ENCODE peak calls at places on chromosomes 3 and 15, in nine cellular contexts. One of them, this sample, is unnamed.

GRCh38 chr3:1439395-1439794 is 346.6 kb downstream of the CNTN6 start:
- DNase-seq in cardiac muscle cell: no peak
- DNase-seq in IMR-90: no peak
- DNase-seq in WTC11: no peak
- DNase-seq in H1: peak; percentile 13
- DNase-seq in GM13976: no peak
- DNase-seq in PC-9: no peak
- DNase-seq in transverse colon: peak; percentile 35
- DNase-seq in AG10803: no peak
- DNase-seq in this sample: no peak

GRCh38 chr3:88005066-88005465 is 53.7 kb downstream of the CGGBP1 start:
- DNase-seq in PC-9: no peak
- DNase-seq in transverse colon: no peak
- DNase-seq in cardiac muscle cell: peak; percentile 55
- DNase-seq in WTC11: no peak
- DNase-seq in AG10803: peak; percentile 41
- DNase-seq in IMR-90: peak; percentile 14
- DNase-seq in GM13976: peak; percentile 35
- DNase-seq in H1: no peak
- DNase-seq in this sample: no peak

GRCh38 chr3:3191675-3192480 is 12.4 kb upstream of the CRBN start:
- DNase-seq in AG10803: no peak
- DNase-seq in H1: no peak
- DNase-seq in PC-9: no peak
- DNase-seq in WTC11: no peak
- DNase-seq in cardiac muscle cell: peak; percentile 48
- DNase-seq in IMR-90: no peak
- DNase-seq in transverse colon: no peak
- DNase-seq in GM13976: no peak
- DNase-seq in this sample: no peak

GRCh38 chr3:114595521-114596028 is 301.7 kb downstream of the TIGIT start:
- DNase-seq in H1: no peak
- DNase-seq in WTC11: no peak
- DNase-seq in PC-9: no peak
- DNase-seq in cardiac muscle cell: no peak
- DNase-seq in transverse colon: no peak
- DNase-seq in AG10803: no peak
- DNase-seq in GM13976: no peak
- DNase-seq in IMR-90: peak; percentile 24
- DNase-seq in this sample: no peak

GRCh38 chr3:33807190-33807589 is 8.8 kb downstream of the PDCD6IP start:
- DNase-seq in H1: no peak
- DNase-seq in IMR-90: no peak
- DNase-seq in transverse colon: peak; percentile 75
- DNase-seq in cardiac muscle cell: no peak
- DNase-seq in WTC11: no peak
- DNase-seq in PC-9: no peak
- DNase-seq in AG10803: no peak
- DNase-seq in GM13976: no peak
- DNase-seq in this sample: no peak

GRCh38 chr3:111246967-111247760 is 175.5 kb downstream of the NECTIN3 start:
- DNase-seq in GM13976: no peak
- DNase-seq in PC-9: peak; percentile 64
- DNase-seq in AG10803: peak; percentile 85
- DNase-seq in cardiac muscle cell: peak; percentile 42
- DNase-seq in IMR-90: peak; percentile 91
- DNase-seq in WTC11: no peak
- DNase-seq in H1: no peak
- DNase-seq in transverse colon: no peak
- DNase-seq in this sample: no peak

GRCh38 chr15:74136584-74137543 is 6.5 kb downstream of the ISLR2 start:
- DNase-seq in cardiac muscle cell: peak; percentile 59
- DNase-seq in GM13976: no peak
- DNase-seq in WTC11: no peak
- DNase-seq in H1: no peak
- DNase-seq in IMR-90: no peak
- DNase-seq in transverse colon: no peak
- DNase-seq in AG10803: peak; percentile 13
- DNase-seq in PC-9: no peak
- DNase-seq in this sample: no peak

GRCh38 chr15:90376789-90377188 is 11.3 kb upstream of the IQGAP1 start:
- DNase-seq in H1: no peak
- DNase-seq in GM13976: no peak
- DNase-seq in transverse colon: peak; percentile 42
- DNase-seq in cardiac muscle cell: no peak
- DNase-seq in WTC11: no peak
- DNase-seq in IMR-90: no peak
- DNase-seq in AG10803: no peak
- DNase-seq in PC-9: no peak
- DNase-seq in this sample: no peak

GRCh38 chr15:65666257-65666656 is 44.5 kb downstream of the SLC24A1 start:
- DNase-seq in PC-9: no peak
- DNase-seq in WTC11: no peak
- DNase-seq in IMR-90: peak; percentile 88
- DNase-seq in H1: no peak
- DNase-seq in AG10803: peak; percentile 70
- DNase-seq in GM13976: no peak
- DNase-seq in cardiac muscle cell: peak; percentile 40
- DNase-seq in transverse colon: no peak
- DNase-seq in this sample: no peak

GRCh38 chr3:163018664-163019063 is 1522.1 kb downstream of the OTOL1 start:
- DNase-seq in IMR-90: no peak
- DNase-seq in cardiac muscle cell: no peak
- DNase-seq in H1: no peak
- DNase-seq in PC-9: no peak
- DNase-seq in transverse colon: no peak
- DNase-seq in WTC11: no peak
- DNase-seq in AG10803: no peak
- DNase-seq in GM13976: no peak
- DNase-seq in this sample: no peak

GRCh38 chr3:195467641-195468390 is 25.0 kb upstream of the ACAP2 start:
- DNase-seq in H1: no peak
- DNase-seq in GM13976: no peak
- DNase-seq in WTC11: no peak
- DNase-seq in PC-9: no peak
- DNase-seq in cardiac muscle cell: peak; percentile 44
- DNase-seq in IMR-90: peak; percentile 59
- DNase-seq in AG10803: peak; percentile 60
- DNase-seq in transverse colon: no peak
- DNase-seq in this sample: no peak

GRCh38 chr3:126180477-126181397 is at the start of gene ALDH1L1:
- DNase-seq in AG10803: peak; percentile 3
- DNase-seq in transverse colon: peak; percentile 57
- DNase-seq in PC-9: peak; percentile 90
- DNase-seq in cardiac muscle cell: peak; percentile 93
- DNase-seq in H1: peak; percentile 34
- DNase-seq in IMR-90: peak; percentile 6
- DNase-seq in GM13976: no peak
- DNase-seq in WTC11: peak; percentile 77
- DNase-seq in this sample: peak; percentile 22

GRCh38 chr3:43770426-43771103 is 79.8 kb downstream of the ABHD5 start:
- DNase-seq in GM13976: no peak
- DNase-seq in PC-9: peak; percentile 87
- DNase-seq in cardiac muscle cell: peak; percentile 41
- DNase-seq in WTC11: no peak
- DNase-seq in transverse colon: peak; percentile 69
- DNase-seq in H1: no peak
- DNase-seq in AG10803: peak; percentile 32
- DNase-seq in IMR-90: no peak
- DNase-seq in this sample: no peak

GRCh38 chr3:112579697-112580096 is 17.9 kb downstream of the SLC35A5 start:
- DNase-seq in cardiac muscle cell: no peak
- DNase-seq in PC-9: no peak
- DNase-seq in transverse colon: no peak
- DNase-seq in AG10803: peak; percentile 84
- DNase-seq in IMR-90: peak; percentile 20
- DNase-seq in H1: no peak
- DNase-seq in GM13976: no peak
- DNase-seq in WTC11: no peak
- DNase-seq in this sample: no peak

GRCh38 chr3:71681224-71681668 is 44.0 kb downstream of the EIF4E3 start:
- DNase-seq in WTC11: peak; percentile 66
- DNase-seq in GM13976: no peak
- DNase-seq in cardiac muscle cell: peak; percentile 89
- DNase-seq in PC-9: peak; percentile 20
- DNase-seq in IMR-90: peak; percentile 83
- DNase-seq in H1: no peak
- DNase-seq in AG10803: peak; percentile 82
- DNase-seq in transverse colon: peak; percentile 63
- DNase-seq in this sample: no peak

GRCh38 chr3:162262145-162262544 is 765.5 kb downstream of the OTOL1 start:
- DNase-seq in transverse colon: no peak
- DNase-seq in GM13976: no peak
- DNase-seq in WTC11: no peak
- DNase-seq in cardiac muscle cell: no peak
- DNase-seq in H1: no peak
- DNase-seq in PC-9: no peak
- DNase-seq in AG10803: no peak
- DNase-seq in IMR-90: peak; percentile 38
- DNase-seq in this sample: no peak

GRCh38 chr15:50881121-50882048 is 27.1 kb upstream of the AP4E1 start:
- DNase-seq in PC-9: no peak
- DNase-seq in IMR-90: peak; percentile 19
- DNase-seq in AG10803: peak; percentile 25
- DNase-seq in transverse colon: no peak
- DNase-seq in WTC11: no peak
- DNase-seq in cardiac muscle cell: peak; percentile 26
- DNase-seq in H1: no peak
- DNase-seq in GM13976: no peak
- DNase-seq in this sample: no peak

GRCh38 chr15:41832875-41833274 is 5.0 kb downstream of the JMJD7 start:
- DNase-seq in WTC11: no peak
- DNase-seq in PC-9: peak; percentile 86
- DNase-seq in transverse colon: peak; percentile 26
- DNase-seq in IMR-90: no peak
- DNase-seq in AG10803: no peak
- DNase-seq in H1: no peak
- DNase-seq in cardiac muscle cell: no peak
- DNase-seq in GM13976: no peak
- DNase-seq in this sample: no peak

GRCh38 chr3:120450914-120451669 is at the start of gene FSTL1:
- DNase-seq in GM13976: no peak
- DNase-seq in PC-9: peak; percentile 46
- DNase-seq in H1: no peak
- DNase-seq in cardiac muscle cell: peak; percentile 81
- DNase-seq in AG10803: peak; percentile 83
- DNase-seq in WTC11: peak; percentile 79
- DNase-seq in IMR-90: peak; percentile 70
- DNase-seq in transverse colon: peak; percentile 43
- DNase-seq in this sample: no peak

DNA sequence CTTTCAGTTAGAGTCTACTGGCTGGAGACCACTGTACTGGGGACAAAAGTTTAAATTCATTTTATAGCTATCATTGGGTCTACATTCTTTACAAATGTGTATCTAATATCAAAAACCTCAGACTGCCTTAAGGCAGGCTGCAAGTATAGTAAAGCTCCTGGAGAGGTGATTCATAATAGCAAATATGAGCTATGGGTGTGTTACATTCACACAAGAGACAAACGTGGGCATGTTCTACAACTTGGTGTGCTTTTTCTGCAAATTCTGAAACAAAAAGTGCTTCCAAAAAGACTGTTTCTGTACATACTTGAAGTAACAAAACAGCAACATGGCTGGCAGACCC is 1101.4 kb downstream of the ROBO1 start:
- DNase-seq in H1: no peak
- DNase-seq in cardiac muscle cell: no peak
- DNase-seq in PC-9: no peak
- DNase-seq in transverse colon: no peak
- DNase-seq in AG10803: peak; percentile 37
- DNase-seq in GM13976: no peak
- DNase-seq in IMR-90: peak; percentile 63
- DNase-seq in WTC11: no peak
- DNase-seq in this sample: no peak
- TF ChIP-seq CTCF in H1: no peak
- TF ChIP-seq CTCF in cardiac muscle cell: no peak
- TF ChIP-seq CTCF in PC-9: no peak
- TF ChIP-seq CTCF in transverse colon: no peak
- TF ChIP-seq CTCF in AG10803: no peak
- TF ChIP-seq CTCF in GM13976: no peak
- TF ChIP-seq CTCF in IMR-90: no peak
- TF ChIP-seq CTCF in WTC11: no peak
- TF ChIP-seq CTCF in this sample: no peak

GRCh38 chr3:143970773-143971366 is 753 bp upstream of the DIPK2A start:
- DNase-seq in H1: no peak
- DNase-seq in GM13976: peak; percentile 55
- DNase-seq in WTC11: peak; percentile 75
- DNase-seq in cardiac muscle cell: no peak
- DNase-seq in AG10803: no peak
- DNase-seq in IMR-90: peak; percentile 33
- DNase-seq in PC-9: no peak
- DNase-seq in transverse colon: peak; percentile 46
- DNase-seq in this sample: peak; percentile 18
- TF ChIP-seq CTCF in H1: no peak
- TF ChIP-seq CTCF in GM13976: no peak
- TF ChIP-seq CTCF in WTC11: no peak
- TF ChIP-seq CTCF in cardiac muscle cell: no peak
- TF ChIP-seq CTCF in AG10803: no peak
- TF ChIP-seq CTCF in IMR-90: no peak
- TF ChIP-seq CTCF in PC-9: no peak
- TF ChIP-seq CTCF in transverse colon: peak; percentile 39
- TF ChIP-seq CTCF in this sample: no peak

GRCh38 chr3:108250626-108251025 is 28.4 kb upstream of the IFT57 start:
- DNase-seq in WTC11: no peak
- DNase-seq in IMR-90: no peak
- DNase-seq in cardiac muscle cell: peak; percentile 17
- DNase-seq in H1: no peak
- DNase-seq in AG10803: no peak
- DNase-seq in PC-9: no peak
- DNase-seq in GM13976: no peak
- DNase-seq in transverse colon: no peak
- DNase-seq in this sample: no peak
- TF ChIP-seq CTCF in WTC11: no peak
- TF ChIP-seq CTCF in IMR-90: no peak
- TF ChIP-seq CTCF in cardiac muscle cell: no peak
- TF ChIP-seq CTCF in H1: no peak
- TF ChIP-seq CTCF in AG10803: no peak
- TF ChIP-seq CTCF in PC-9: no peak
- TF ChIP-seq CTCF in GM13976: no peak
- TF ChIP-seq CTCF in transverse colon: no peak
- TF ChIP-seq CTCF in this sample: no peak

GRCh38 chr3:65422154-65422553 is 616.6 kb downstream of the MAGI1 start:
- DNase-seq in AG10803: no peak
- DNase-seq in transverse colon: no peak
- DNase-seq in H1: no peak
- DNase-seq in cardiac muscle cell: no peak
- DNase-seq in WTC11: no peak
- DNase-seq in PC-9: no peak
- DNase-seq in GM13976: no peak
- DNase-seq in IMR-90: no peak
- DNase-seq in this sample: no peak

DNA sequence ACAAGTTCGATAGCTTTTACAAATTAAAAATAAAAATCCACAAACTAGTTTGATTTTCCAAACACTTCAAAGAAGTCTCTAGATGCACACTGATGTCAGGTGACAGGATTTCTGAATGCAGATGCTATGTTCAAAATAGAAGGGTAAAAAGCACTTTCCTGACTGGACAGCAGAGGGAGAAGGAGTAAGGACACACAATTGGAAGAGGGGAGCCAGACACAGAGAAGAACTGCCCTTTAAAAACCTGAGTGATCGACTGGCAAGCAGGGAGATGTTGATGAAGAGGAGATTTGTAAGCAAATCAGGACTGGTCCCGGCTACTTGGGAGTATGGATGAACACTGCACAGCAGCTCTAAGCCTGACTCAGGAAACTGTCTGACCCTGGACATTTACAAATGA is 612.8 kb downstream of the MAGI1 start:
- DNase-seq in transverse colon: no peak
- DNase-seq in cardiac muscle cell: peak; percentile 32
- DNase-seq in IMR-90: peak; percentile 44
- DNase-seq in AG10803: peak; percentile 24
- DNase-seq in WTC11: no peak
- DNase-seq in PC-9: no peak
- DNase-seq in GM13976: no peak
- DNase-seq in H1: no peak
- DNase-seq in this sample: no peak
- TF ChIP-seq CTCF in transverse colon: peak; percentile 12
- TF ChIP-seq CTCF in cardiac muscle cell: peak; percentile 54
- TF ChIP-seq CTCF in IMR-90: peak; percentile 48
- TF ChIP-seq CTCF in AG10803: peak; percentile 62
- TF ChIP-seq CTCF in WTC11: peak; percentile 30
- TF ChIP-seq CTCF in PC-9: peak; percentile 45
- TF ChIP-seq CTCF in GM13976: no peak
- TF ChIP-seq CTCF in H1: peak; percentile 30
- TF ChIP-seq CTCF in this sample: peak; percentile 15

This sample was measured in esophagus squamous epithelium.